ENCODE peak calls at places on chromosome 22, in five cellular contexts. R is AG10803, Y is nephron progenitor cell, I is lower lobe of right lung, S is left ventricle myocardium inferior. M is an unnamed sample.

GRCh38 chr22:32775957-32776356 is 25.5 kb upstream of the TIMP3 start:
- DNase-seq in I (no peak), S (no peak), Y (no peak), R (no peak), M (no peak)

GRCh38 chr22:48743601-48744282 is 1083.9 kb downstream of the BRD1 start:
- DNase-seq in R (no peak), Y (no peak), I (no peak), S (no peak), M (no peak)

GRCh38 chr22:50599816-50600454 is 658 bp upstream of the MAPK8IP2 start:
- DNase-seq in I (no peak), R (no peak), Y (peak), S (peak), M (peak)

GRCh38 chr22:40345801-40346177 is 511 bp upstream of the ADSL start:
- DNase-seq in R (peak), Y (peak), S (no peak), I (peak), M (peak)

GRCh38 chr22:27100789-27101188 is 443.4 kb downstream of the MIAT start:
- DNase-seq in I (no peak), R (peak), Y (peak), S (no peak), M (peak)

GRCh38 chr22:24474221-24474620 is 20.9 kb upstream of the UPB1 start:
- DNase-seq in I (no peak), Y (no peak), R (peak), S (no peak), M (no peak)

GRCh38 chr22:44023404-44024287 is 456 bp upstream of the PARVB start:
- DNase-seq in S (peak), I (peak), Y (peak), R (peak), M (peak)

GRCh38 chr22:40236131-40236665 is 58.5 kb downstream of the TNRC6B start:
- DNase-seq in R (no peak), S (no peak), Y (no peak), I (no peak), M (no peak)

GRCh38 chr22:33180371-33180770 is 122.2 kb upstream of the SYN3 start:
- DNase-seq in R (peak), Y (no peak), I (no peak), S (no peak), M (no peak)

GRCh38 chr22:29555065-29555644 is 1.6 kb upstream of the THOC5 start:
- DNase-seq in R (peak), I (no peak), Y (no peak), S (no peak), M (no peak)

GRCh38 chr22:42930810-42931420 is 73.8 kb upstream of the ARFGAP3 start:
- DNase-seq in S (peak), I (no peak), Y (no peak), R (peak), M (no peak)

GRCh38 chr22:49294656-49295464 is 532.8 kb downstream of the BRD1 start:
- DNase-seq in I (no peak), R (no peak), S (no peak), Y (no peak), M (no peak)

GRCh38 chr22:42862045-42862734 is 5.1 kb upstream of the ARFGAP3 start:
- DNase-seq in I (no peak), S (no peak), Y (no peak), R (peak), M (no peak)

GRCh38 chr22:50417544-50417943 is 57.3 kb downstream of the SBF1 start:
- DNase-seq in Y (no peak), R (no peak), I (no peak), S (no peak), M (no peak)

GRCh38 chr22:39528681-39529486 is 3.7 kb downstream of the RPS19BP1 start:
- DNase-seq in R (peak), S (peak), I (peak), Y (peak), M (peak)

GRCh38 chr22:23067691-23068090 is 2.6 kb upstream of the GNAZ start:
- DNase-seq in Y (no peak), R (no peak), I (peak), S (no peak), M (no peak)

GRCh38 chr22:49924113-49924833 is 5.8 kb downstream of the CRELD2 start:
- DNase-seq in S (no peak), I (no peak), R (no peak), Y (no peak), M (no peak)

GRCh38 chr22:48893288-48894063 is 934.2 kb downstream of the BRD1 start:
- DNase-seq in I (no peak), Y (no peak), S (no peak), R (no peak), M (no peak)

GRCh38 chr22:22369962-22370265 is 125.3 kb downstream of the VPREB1 start:
- DNase-seq in Y (no peak), S (no peak), R (no peak), I (no peak), M (no peak)

GRCh38 chr22:49531533-49531895 is 296.2 kb downstream of the BRD1 start:
- DNase-seq in R (no peak), S (no peak), Y (no peak), I (no peak), M (no peak)

GRCh38 chr22:44460287-44461082 is 37.5 kb downstream of the RTL6 start:
- DNase-seq in Y (no peak), I (no peak), S (no peak), R (peak), M (no peak)

GRCh38 chr22:49948116-49948515 is 12.5 kb upstream of the PIM3 start:
- DNase-seq in S (no peak), I (no peak), R (no peak), Y (no peak), M (no peak)

GRCh38 chr22:34761111-34761510 is 304.8 kb upstream of the ISX start:
- DNase-seq in I (no peak), Y (no peak), R (peak), S (no peak), M (no peak)

GRCh38 chr22:46001046-46001425 is 24.1 kb upstream of the WNT7B start:
- DNase-seq in I (peak), S (no peak), Y (peak), R (no peak), M (no peak)
- TF ChIP-seq CTCF in I (no peak), S (no peak), Y (no peak), R (peak), M (no peak)

DNA sequence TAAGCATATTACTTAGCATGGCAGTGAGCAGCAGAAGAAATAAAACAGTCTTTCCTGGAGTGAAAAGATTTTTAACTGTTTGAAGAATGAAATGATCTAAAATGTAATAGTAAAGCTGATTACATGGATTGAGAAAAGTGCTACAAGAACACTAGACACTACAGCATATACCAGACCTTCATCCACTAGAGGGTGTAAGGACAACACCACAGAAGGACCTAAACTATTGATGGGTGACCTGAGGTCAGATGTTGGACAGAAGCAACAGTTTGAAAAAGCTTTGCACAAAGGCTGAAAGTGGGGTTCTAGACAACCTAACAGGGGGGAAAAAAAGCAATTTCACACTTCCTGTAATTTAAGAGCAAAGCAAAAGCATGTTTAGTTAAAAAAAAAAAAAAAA is 97.7 kb downstream of the RBFOX2 start:
- DNase-seq in I (no peak), R (peak), S (no peak), Y (no peak), M (no peak)
- TF ChIP-seq CTCF in I (peak), R (peak), S (peak), Y (peak), M (peak)

GRCh38 chr22:30947821-30948454 is 20.6 kb downstream of the MORC2 start:
- DNase-seq in I (no peak), S (no peak), Y (no peak), R (peak), M (no peak)

GRCh38 chr22:30948930-30949342 is 19.6 kb downstream of the MORC2 start:
- DNase-seq in R (peak), I (no peak), Y (no peak), S (no peak), M (no peak)

GRCh38 chr22:30947163-30947820 is 21.3 kb downstream of the MORC2 start:
- DNase-seq in Y (peak), S (peak), R (peak), I (no peak), M (peak)

GRCh38 chr22:30946354-30946753 is 22.2 kb downstream of the MORC2 start:
- DNase-seq in Y (no peak), S (no peak), I (no peak), R (no peak), M (no peak)

GRCh38 chr22:30949934-30950660 is 18.5 kb downstream of the MORC2 start:
- DNase-seq in R (no peak), Y (no peak), S (no peak), I (no peak), M (no peak)
- TF ChIP-seq CTCF in R (no peak), Y (no peak), S (no peak), I (no peak), M (no peak)

DNA sequence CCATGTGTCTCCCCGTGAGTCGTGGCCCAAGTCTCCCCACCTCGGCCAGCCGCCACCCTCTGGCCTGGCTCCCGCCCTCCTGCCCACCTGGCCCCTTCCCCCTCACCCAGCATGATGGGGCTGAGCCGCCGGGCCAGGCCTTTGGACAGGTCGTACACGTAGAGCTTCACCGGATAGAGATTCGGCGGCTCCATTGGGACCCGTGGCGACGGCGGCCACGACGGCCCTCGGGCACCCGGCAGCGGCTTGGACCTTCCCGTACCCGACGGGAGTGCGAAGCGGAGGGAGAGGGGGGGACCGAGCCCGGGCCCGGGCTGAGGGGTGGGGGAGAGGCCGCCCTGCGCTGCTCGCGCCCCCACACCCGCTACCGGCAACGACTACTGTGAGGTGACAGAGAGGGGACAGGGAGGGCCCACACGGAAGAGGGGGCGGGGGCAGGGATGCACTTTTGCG is at the start of gene DESI1:
- DNase-seq in I (no peak), S (no peak), R (no peak), Y (no peak), M (no peak)
- TF ChIP-seq CTCF in I (no peak), S (no peak), R (no peak), Y (no peak), M (no peak)

DNA sequence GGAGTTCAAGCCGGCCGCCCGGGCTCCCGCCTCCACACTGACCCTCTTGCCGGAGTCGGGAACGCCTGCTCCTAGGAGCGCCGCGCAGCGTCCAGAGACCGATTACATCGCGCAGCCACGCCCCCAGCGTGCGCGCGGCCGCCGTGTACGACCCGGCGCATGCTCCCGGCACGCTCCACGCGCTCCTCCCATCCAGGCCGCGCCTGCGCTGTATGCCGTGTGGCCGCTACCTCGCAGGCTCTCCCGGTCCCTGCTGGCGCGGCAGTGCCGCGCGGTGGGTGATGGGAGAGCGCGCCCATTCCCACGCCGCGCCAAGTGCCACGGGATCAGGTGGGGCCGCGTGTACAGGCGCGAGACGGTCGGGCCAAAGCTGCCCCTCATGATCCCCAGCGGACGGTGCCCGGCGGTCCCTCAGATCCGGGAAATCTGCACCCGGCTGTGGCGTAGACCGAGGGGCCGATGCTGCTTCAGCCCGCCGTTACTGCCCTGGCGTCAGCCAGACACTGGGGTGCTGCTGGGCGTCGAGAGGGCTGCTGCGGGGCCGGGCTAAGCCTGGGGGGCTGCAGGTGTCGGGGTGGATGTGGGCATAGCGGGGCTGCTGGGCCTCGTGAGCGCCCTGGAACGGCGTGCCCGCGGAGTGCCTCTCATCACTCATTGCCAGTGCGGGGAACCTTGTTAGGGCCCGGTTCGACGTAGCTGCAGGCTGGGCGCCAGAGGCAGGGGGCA is at the start of the genes GNB1L and RTL10:
- DNase-seq in S (peak), Y (peak), I (peak), R (peak), M (peak)
- TF ChIP-seq CTCF in S (peak), Y (no peak), I (peak), R (no peak), M (no peak)

DNA sequence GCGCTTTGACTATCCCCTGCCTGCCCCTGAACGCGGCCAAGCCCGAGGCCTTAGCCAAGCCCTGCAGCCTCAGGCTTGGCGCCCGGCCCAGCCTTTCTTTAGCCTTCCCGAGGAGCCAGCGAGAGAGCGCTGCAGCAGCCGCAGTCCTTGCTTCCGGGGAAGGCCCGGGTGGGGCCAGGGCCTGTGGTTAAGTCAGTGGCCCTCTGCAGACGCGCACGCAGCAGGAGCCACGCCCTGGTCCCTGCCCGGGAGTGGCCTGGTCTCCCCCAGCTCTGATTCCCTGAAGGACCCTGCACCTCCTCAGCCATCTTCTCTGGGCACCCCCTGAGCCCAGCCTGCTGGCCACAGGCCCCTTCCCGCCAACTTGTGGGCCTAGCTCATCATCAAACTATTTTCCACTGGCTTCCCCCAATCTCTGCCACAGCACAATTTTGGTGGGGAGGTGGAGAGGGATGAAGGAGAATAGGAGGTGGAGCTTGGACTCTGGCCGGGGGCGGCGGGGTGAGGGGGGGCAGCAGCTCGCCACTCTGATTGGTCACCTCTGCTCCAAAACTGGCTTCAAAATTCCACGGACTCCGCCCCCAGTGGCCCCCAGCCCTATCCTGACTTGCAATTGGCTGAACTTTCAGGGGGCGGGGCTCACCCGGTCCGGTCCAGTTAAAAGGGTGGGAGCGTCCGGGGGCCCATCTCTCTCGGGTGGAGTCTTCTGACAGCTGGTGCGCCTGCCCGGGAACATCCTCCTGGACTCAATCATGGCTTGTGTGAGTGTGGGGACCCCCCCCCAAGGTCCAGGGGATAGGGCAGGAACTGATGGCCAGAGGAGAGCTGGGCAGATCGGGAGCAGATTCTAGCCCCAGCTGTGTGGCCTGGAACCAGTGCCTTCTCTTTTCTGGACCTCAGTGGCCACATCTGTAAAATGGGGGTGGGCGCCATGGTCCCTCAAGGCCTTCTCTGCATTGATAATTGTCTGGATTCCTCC is at the start of gene LGALS1:
- DNase-seq in S (peak), I (peak), Y (peak), R (peak), M (peak)
- TF ChIP-seq CTCF in S (peak), I (peak), Y (no peak), R (peak), M (no peak)

DNA sequence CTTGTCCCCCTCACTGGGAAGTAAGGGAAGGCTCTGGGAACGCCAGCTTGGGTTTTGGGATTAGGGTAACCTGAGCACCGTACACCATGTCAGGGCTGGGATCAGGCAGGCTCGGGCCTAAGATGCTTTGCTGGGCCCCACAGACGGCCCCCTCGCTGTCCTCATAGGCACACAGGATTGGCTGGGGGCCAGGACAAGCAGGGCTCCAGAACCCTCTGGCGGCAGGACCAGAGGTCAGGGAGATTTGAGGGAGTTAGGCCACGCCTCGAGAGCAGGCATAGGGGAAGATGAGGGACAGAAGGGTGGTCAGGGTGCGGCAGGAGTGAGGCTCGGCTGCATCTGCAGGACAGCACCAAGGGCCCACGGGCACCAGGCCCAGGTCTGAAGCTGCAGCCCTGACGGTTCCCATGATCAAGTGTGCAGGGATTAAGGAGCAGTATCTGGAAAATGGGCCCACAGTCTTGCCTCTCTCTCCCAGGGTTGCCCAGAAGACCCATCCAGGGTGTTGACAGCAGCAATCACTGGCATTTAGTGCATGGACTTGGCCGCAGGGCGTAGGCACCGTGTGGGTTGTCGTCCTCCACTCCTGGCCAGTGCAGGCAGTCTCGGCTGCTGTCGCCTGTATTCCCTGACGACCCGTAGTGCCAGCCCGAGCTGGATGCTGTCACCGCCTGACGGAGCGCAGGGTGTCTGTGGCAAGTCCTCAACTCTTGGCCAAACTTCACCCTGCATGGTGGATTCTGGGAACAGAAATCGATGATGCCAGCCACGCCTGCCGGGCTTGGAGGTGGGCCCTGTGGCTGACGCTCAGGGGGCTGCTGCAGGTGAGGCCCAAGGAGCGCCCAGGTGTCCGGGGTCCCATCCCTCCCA is 15.7 kb upstream of the GNB1L start:
- DNase-seq in R (no peak), Y (no peak), I (peak), S (no peak), M (peak)
- TF ChIP-seq CTCF in R (no peak), Y (no peak), I (no peak), S (no peak), M (no peak)

GRCh38 chr22:47724030-47724429 is 961.6 kb downstream of the TBC1D22A start:
- DNase-seq in S (no peak), I (no peak), Y (no peak), R (no peak), M (no peak)

GRCh38 chr22:47727656-47728055 is 965.2 kb downstream of the TBC1D22A start:
- DNase-seq in Y (no peak), R (no peak), I (no peak), S (no peak), M (no peak)

GRCh38 chr22:47724751-47725150 is 962.3 kb downstream of the TBC1D22A start:
- DNase-seq in Y (no peak), S (no peak), I (no peak), R (no peak), M (no peak)
- TF ChIP-seq CTCF in Y (no peak), S (no peak), I (no peak), R (no peak), M (no peak)

GRCh38 chr22:17266261-17266971 is 47.2 kb upstream of the ADA2 start:
- DNase-seq in S (peak), I (no peak), Y (peak), R (no peak), M (peak)

GRCh38 chr22:17269224-17269606 is 50.0 kb upstream of the ADA2 start:
- DNase-seq in R (no peak), Y (no peak), S (no peak), I (no peak), M (no peak)

GRCh38 chr22:17269607-17270261 is 50.5 kb upstream of the ADA2 start:
- DNase-seq in Y (no peak), R (no peak), S (no peak), I (no peak), M (no peak)

GRCh38 chr22:17267661-17268330 is 48.6 kb upstream of the ADA2 start:
- DNase-seq in R (no peak), I (no peak), Y (no peak), S (no peak), M (no peak)

GRCh38 chr22:17268501-17269223 is 49.4 kb upstream of the ADA2 start:
- DNase-seq in I (no peak), S (no peak), R (no peak), Y (no peak), M (no peak)
- TF ChIP-seq CTCF in I (peak), S (peak), R (no peak), Y (peak), M (no peak)

DNA sequence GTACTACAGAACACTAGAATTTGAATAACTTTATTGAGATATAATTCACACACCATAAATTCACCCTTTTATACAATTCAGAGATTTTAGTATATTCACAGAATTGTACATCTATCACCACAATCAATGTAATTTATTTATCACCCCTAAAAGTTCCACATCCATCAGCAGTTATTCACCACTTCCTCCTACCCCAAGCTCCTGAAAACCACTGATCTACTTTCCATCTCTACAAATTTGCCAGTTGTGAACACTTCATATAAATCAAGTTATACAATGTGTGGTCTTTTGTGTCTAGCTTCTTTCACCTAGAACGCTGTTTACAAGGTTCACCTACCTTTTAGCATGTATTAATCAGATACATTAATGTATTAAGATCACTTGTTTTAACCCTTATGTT is 179.6 kb downstream of the TTC28 start:
- DNase-seq in R (no peak), S (no peak), Y (no peak), I (no peak), M (no peak)
- TF ChIP-seq CTCF in R (no peak), S (no peak), Y (no peak), I (no peak), M (no peak)

M was measured in glutamatergic neuron.